ENCODE peak calls at places on chromosomes 7 and 10, in nine cellular contexts. N, Y, F, B, S, C, M, V and W are unnamed samples.

GRCh38 chr10:133292919-133293809 is 15.5 kb downstream of the TUBGCP2 start:
- DNase-seq in N (no peak), Y (no peak), F (no peak), B (no peak), S (no peak), C (no peak), M (no peak), V (no peak), W (peak)

GRCh38 chr7:132584796-132585494 is 8.7 kb upstream of the PLXNA4 start:
- DNase-seq in N (no peak), Y (peak), F (no peak), B (no peak), S (no peak), C (no peak), M (no peak), V (no peak), W (no peak)

GRCh38 chr10:114024876-114025609 is 18.6 kb upstream of the ADRB1 start:
- DNase-seq in N (no peak), Y (no peak), F (no peak), B (no peak), S (no peak), C (no peak), M (no peak), V (no peak), W (no peak)

GRCh38 chr10:15427836-15428414 is 56.8 kb upstream of the FAM171A1 start:
- DNase-seq in N (no peak), Y (no peak), F (no peak), B (no peak), S (no peak), C (no peak), M (no peak), V (no peak), W (peak)

GRCh38 chr10:69958232-69958902 is 94.3 kb upstream of the MACROH2A2 start:
- DNase-seq in N (no peak), Y (peak), F (no peak), B (no peak), S (no peak), C (no peak), M (no peak), V (peak), W (peak)

GRCh38 chr10:126729314-126729871 is 58.9 kb upstream of the C10orf90 start:
- DNase-seq in N (no peak), Y (no peak), F (no peak), B (no peak), S (no peak), C (no peak), M (no peak), V (no peak), W (no peak)

GRCh38 chr10:3482200-3482993 is 302.6 kb downstream of the KLF6 start:
- DNase-seq in N (peak), Y (peak), F (peak), B (peak), S (peak), C (peak), M (no peak), V (no peak), W (no peak)

GRCh38 chr10:80259405-80259871 is 30.0 kb downstream of the MAT1A start:
- DNase-seq in N (no peak), Y (no peak), F (no peak), B (no peak), S (no peak), C (no peak), M (no peak), V (no peak), W (no peak)

GRCh38 chr7:116583653-116584052 is 58.8 kb downstream of the CAV1 start:
- DNase-seq in N (no peak), Y (no peak), F (no peak), B (no peak), S (no peak), C (no peak), M (no peak), V (no peak), W (no peak)

GRCh38 chr10:137606-138005 is 2.4 kb downstream of the ZMYND11 start:
- DNase-seq in N (no peak), Y (no peak), F (no peak), B (no peak), S (no peak), C (no peak), M (no peak), V (no peak), W (no peak)

GRCh38 chr10:81873932-81874816 is 820 bp upstream of the NRG3 start:
- DNase-seq in N (peak), Y (peak), F (no peak), B (peak), S (peak), C (no peak), M (no peak), V (peak), W (no peak)

GRCh38 chr10:61993676-61994401 is 92.3 kb downstream of the ARID5B start:
- DNase-seq in N (no peak), Y (no peak), F (no peak), B (no peak), S (no peak), C (no peak), M (no peak), V (no peak), W (no peak)

GRCh38 chr7:69714886-69715571 is 116.8 kb downstream of the AUTS2 start:
- DNase-seq in N (no peak), Y (no peak), F (no peak), B (no peak), S (no peak), C (no peak), M (no peak), V (no peak), W (no peak)

GRCh38 chr7:82559203-82559805 is 115.7 kb upstream of the CACNA2D1 start:
- DNase-seq in N (no peak), Y (no peak), F (no peak), B (peak), S (no peak), C (no peak), M (no peak), V (no peak), W (no peak)

GRCh38 chr10:77582710-77583115 is 54.9 kb downstream of the KCNMA1 start:
- DNase-seq in N (no peak), Y (no peak), F (peak), B (no peak), S (peak), C (no peak), M (no peak), V (no peak), W (peak)

GRCh38 chr7:21256310-21256877 is 171.5 kb upstream of the SP4 start:
- DNase-seq in N (no peak), Y (peak), F (no peak), B (peak), S (no peak), C (no peak), M (no peak), V (no peak), W (peak)

GRCh38 chr10:33136271-33136670 is 178.2 kb upstream of the ITGB1 start:
- DNase-seq in N (peak), Y (no peak), F (no peak), B (no peak), S (no peak), C (no peak), M (no peak), V (no peak), W (no peak)

GRCh38 chr10:30118590-30118989 is 59.2 kb upstream of the JCAD start:
- DNase-seq in N (no peak), Y (no peak), F (no peak), B (no peak), S (no peak), C (no peak), M (no peak), V (no peak), W (no peak)

GRCh38 chr7:145692237-145692950 is 424.2 kb upstream of the CNTNAP2 start:
- DNase-seq in N (no peak), Y (no peak), F (no peak), B (no peak), S (no peak), C (no peak), M (no peak), V (no peak), W (no peak)

GRCh38 chr7:157009170-157009777 is 1.2 kb downstream of the MNX1 start:
- DNase-seq in N (no peak), Y (no peak), F (no peak), B (no peak), S (no peak), C (no peak), M (no peak), V (peak), W (no peak)
- TF ChIP-seq POLR2A in N (no peak), Y (no peak), F (no peak), B (no peak), S (no peak), C (no peak), M (peak), V (no peak), W (no peak)

DNA sequence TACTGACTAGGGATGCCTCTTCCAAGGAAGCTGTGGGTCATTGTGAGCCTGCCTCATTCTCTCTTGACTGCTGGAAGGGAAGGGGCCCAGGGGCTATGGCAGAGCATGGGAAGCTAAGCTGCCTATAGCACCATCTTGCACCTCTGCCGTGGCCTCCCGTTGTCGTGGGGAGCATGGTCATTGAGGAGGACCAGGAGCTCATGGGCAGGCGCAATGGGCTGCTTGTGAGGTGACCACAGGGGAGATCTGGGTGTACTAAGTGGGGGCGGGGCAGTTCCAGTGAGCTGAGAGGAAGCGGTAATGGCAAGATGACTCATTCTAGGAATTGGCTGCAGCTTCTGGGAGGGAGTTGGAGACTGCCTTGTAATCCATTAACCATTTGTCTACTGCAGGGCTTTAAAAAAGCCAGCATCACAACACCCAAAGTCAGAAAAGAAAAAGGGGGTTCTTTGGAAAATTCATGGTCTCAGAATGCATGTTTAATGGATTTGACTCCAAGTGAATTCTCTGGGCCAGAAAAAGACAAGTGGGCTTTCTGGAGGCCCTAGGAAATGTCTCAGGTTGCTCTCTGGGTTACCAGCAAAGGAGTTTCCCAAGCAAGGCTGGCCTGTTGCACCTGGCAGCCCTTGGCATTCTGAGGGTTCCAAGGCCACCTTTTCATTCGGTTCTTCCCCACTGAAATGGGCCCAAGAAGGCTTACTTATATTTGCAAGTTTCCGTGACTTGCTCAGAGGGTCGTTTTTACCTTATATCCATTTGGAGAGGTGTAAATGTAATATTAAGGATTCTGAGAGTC is 3.6 kb downstream of the DUSP5 start:
- DNase-seq in N (peak), Y (peak), F (peak), B (peak), S (peak), C (peak), M (peak), V (peak), W (peak)
- TF ChIP-seq POLR2A in N (no peak), Y (no peak), F (no peak), B (no peak), S (no peak), C (no peak), M (peak), V (peak), W (no peak)

DNA sequence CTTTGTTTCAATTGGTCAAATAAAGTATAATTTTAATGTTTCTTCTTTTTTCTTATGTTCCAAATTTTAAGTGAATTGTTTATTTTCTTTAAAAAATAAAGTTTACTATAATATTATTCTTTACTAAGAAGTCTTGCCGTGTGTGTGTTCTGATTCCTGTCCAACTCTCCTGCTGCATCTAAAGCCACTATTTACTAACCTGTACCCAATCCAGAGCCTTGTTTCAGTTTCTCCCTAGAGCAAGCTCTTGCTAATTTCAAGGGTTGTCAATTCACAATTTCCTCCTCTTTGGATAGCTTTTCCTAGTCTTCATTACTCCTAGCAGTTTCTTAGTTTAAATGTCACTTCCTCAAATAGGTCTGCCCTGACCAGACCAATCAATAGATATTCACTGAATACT is 314.9 kb upstream of the SEMA3A start:
- DNase-seq in N (no peak), Y (no peak), F (no peak), B (no peak), S (no peak), C (no peak), M (no peak), V (no peak), W (no peak)
- TF ChIP-seq POLR2A in N (no peak), Y (no peak), F (no peak), B (no peak), S (no peak), C (no peak), M (no peak), V (no peak), W (no peak)

GRCh38 chr7:100759357-100760171 is 26.2 kb downstream of the ZAN start:
- DNase-seq in N (no peak), Y (no peak), F (no peak), B (no peak), S (no peak), C (no peak), M (no peak), V (no peak), W (no peak)
- TF ChIP-seq POLR2A in N (no peak), Y (no peak), F (no peak), B (no peak), S (no peak), C (no peak), M (no peak), V (no peak), W (no peak)